ENCODE peak calls at places on chromosomes 16 and 17, in nine cellular contexts. One of them, this sample, is unnamed.

GRCh38 chr17:28967240-28968135 is 16.2 kb upstream of the PHF12 start:
- DNase-seq in psoas muscle: no peak
- DNase-seq in stomach: no peak
- DNase-seq in astrocyte: no peak
- DNase-seq in HepG2: no peak
- DNase-seq in neural progenitor cell: peak
- DNase-seq in GM12865: peak
- DNase-seq in astrocyte of the spinal cord: no peak
- DNase-seq in lower leg skin: no peak
- DNase-seq in this sample: peak

GRCh38 chr16:50884066-50884860 is 142.4 kb downstream of the CYLD start:
- DNase-seq in psoas muscle: no peak
- DNase-seq in stomach: no peak
- DNase-seq in astrocyte: no peak
- DNase-seq in HepG2: peak
- DNase-seq in neural progenitor cell: peak
- DNase-seq in GM12865: peak
- DNase-seq in astrocyte of the spinal cord: no peak
- DNase-seq in lower leg skin: no peak
- DNase-seq in this sample: no peak

GRCh38 chr16:24525970-24526559 is 13.3 kb upstream of the RBBP6 start:
- DNase-seq in psoas muscle: no peak
- DNase-seq in stomach: peak
- DNase-seq in astrocyte: peak
- DNase-seq in HepG2: peak
- DNase-seq in neural progenitor cell: no peak
- DNase-seq in GM12865: no peak
- DNase-seq in astrocyte of the spinal cord: no peak
- DNase-seq in lower leg skin: no peak
- DNase-seq in this sample: no peak

GRCh38 chr17:29571486-29571882 is 3.0 kb downstream of the TP53I13 start:
- DNase-seq in psoas muscle: no peak
- DNase-seq in stomach: peak
- DNase-seq in astrocyte: no peak
- DNase-seq in HepG2: no peak
- DNase-seq in neural progenitor cell: no peak
- DNase-seq in GM12865: no peak
- DNase-seq in astrocyte of the spinal cord: no peak
- DNase-seq in lower leg skin: no peak
- DNase-seq in this sample: no peak

GRCh38 chr16:29146266-29146665 is 161.4 kb downstream of the LAT start:
- DNase-seq in psoas muscle: no peak
- DNase-seq in stomach: no peak
- DNase-seq in astrocyte: no peak
- DNase-seq in HepG2: no peak
- DNase-seq in neural progenitor cell: no peak
- DNase-seq in GM12865: no peak
- DNase-seq in astrocyte of the spinal cord: no peak
- DNase-seq in lower leg skin: no peak
- DNase-seq in this sample: peak

GRCh38 chr17:21218101-21218500 is 4.1 kb upstream of the TMEM11 start:
- DNase-seq in psoas muscle: no peak
- DNase-seq in stomach: no peak
- DNase-seq in astrocyte: no peak
- DNase-seq in HepG2: no peak
- DNase-seq in neural progenitor cell: peak
- DNase-seq in GM12865: no peak
- DNase-seq in astrocyte of the spinal cord: no peak
- DNase-seq in lower leg skin: no peak
- DNase-seq in this sample: no peak

GRCh38 chr17:37490638-37491614 is 1.2 kb downstream of the DUSP14 start:
- DNase-seq in psoas muscle: peak
- DNase-seq in stomach: no peak
- DNase-seq in astrocyte: peak
- DNase-seq in HepG2: peak
- DNase-seq in neural progenitor cell: peak
- DNase-seq in GM12865: peak
- DNase-seq in astrocyte of the spinal cord: peak
- DNase-seq in lower leg skin: peak
- DNase-seq in this sample: no peak

GRCh38 chr16:1377406-1378010 is 25.8 kb downstream of the GNPTG start:
- DNase-seq in psoas muscle: no peak
- DNase-seq in stomach: no peak
- DNase-seq in astrocyte: no peak
- DNase-seq in HepG2: no peak
- DNase-seq in neural progenitor cell: no peak
- DNase-seq in GM12865: no peak
- DNase-seq in astrocyte of the spinal cord: no peak
- DNase-seq in lower leg skin: no peak
- DNase-seq in this sample: no peak

GRCh38 chr16:50741808-50742520 is at the start of gene CYLD:
- DNase-seq in psoas muscle: peak
- DNase-seq in stomach: peak
- DNase-seq in astrocyte: peak
- DNase-seq in HepG2: peak
- DNase-seq in neural progenitor cell: peak
- DNase-seq in GM12865: peak
- DNase-seq in astrocyte of the spinal cord: peak
- DNase-seq in lower leg skin: peak
- DNase-seq in this sample: peak

GRCh38 chr16:85484337-85485295 is 128.5 kb upstream of the GSE1 start:
- DNase-seq in psoas muscle: no peak
- DNase-seq in stomach: peak
- DNase-seq in astrocyte: no peak
- DNase-seq in HepG2: no peak
- DNase-seq in neural progenitor cell: no peak
- DNase-seq in GM12865: no peak
- DNase-seq in astrocyte of the spinal cord: no peak
- DNase-seq in lower leg skin: no peak
- DNase-seq in this sample: peak

GRCh38 chr17:76747716-76748360 is 9.9 kb downstream of the MFSD11 start:
- DNase-seq in psoas muscle: no peak
- DNase-seq in stomach: no peak
- DNase-seq in astrocyte: no peak
- DNase-seq in HepG2: no peak
- DNase-seq in neural progenitor cell: no peak
- DNase-seq in GM12865: no peak
- DNase-seq in astrocyte of the spinal cord: no peak
- DNase-seq in lower leg skin: no peak
- DNase-seq in this sample: no peak

GRCh38 chr16:51442140-51442539 is 291.1 kb upstream of the SALL1 start:
- DNase-seq in psoas muscle: no peak
- DNase-seq in stomach: no peak
- DNase-seq in astrocyte: no peak
- DNase-seq in HepG2: no peak
- DNase-seq in neural progenitor cell: no peak
- DNase-seq in GM12865: no peak
- DNase-seq in astrocyte of the spinal cord: no peak
- DNase-seq in lower leg skin: no peak
- DNase-seq in this sample: no peak

GRCh38 chr16:47873434-47873833 is 282.4 kb downstream of the ABCC12 start:
- DNase-seq in psoas muscle: no peak
- DNase-seq in stomach: no peak
- DNase-seq in astrocyte: no peak
- DNase-seq in HepG2: peak
- DNase-seq in neural progenitor cell: no peak
- DNase-seq in GM12865: peak
- DNase-seq in astrocyte of the spinal cord: no peak
- DNase-seq in lower leg skin: no peak
- DNase-seq in this sample: no peak
- TF ChIP-seq CTCF in psoas muscle: no peak
- TF ChIP-seq CTCF in stomach: no peak
- TF ChIP-seq CTCF in astrocyte: no peak
- TF ChIP-seq CTCF in HepG2: peak
- TF ChIP-seq CTCF in neural progenitor cell: peak
- TF ChIP-seq CTCF in GM12865: peak
- TF ChIP-seq CTCF in astrocyte of the spinal cord: peak
- TF ChIP-seq CTCF in lower leg skin: no peak
- TF ChIP-seq CTCF in this sample: no peak

DNA sequence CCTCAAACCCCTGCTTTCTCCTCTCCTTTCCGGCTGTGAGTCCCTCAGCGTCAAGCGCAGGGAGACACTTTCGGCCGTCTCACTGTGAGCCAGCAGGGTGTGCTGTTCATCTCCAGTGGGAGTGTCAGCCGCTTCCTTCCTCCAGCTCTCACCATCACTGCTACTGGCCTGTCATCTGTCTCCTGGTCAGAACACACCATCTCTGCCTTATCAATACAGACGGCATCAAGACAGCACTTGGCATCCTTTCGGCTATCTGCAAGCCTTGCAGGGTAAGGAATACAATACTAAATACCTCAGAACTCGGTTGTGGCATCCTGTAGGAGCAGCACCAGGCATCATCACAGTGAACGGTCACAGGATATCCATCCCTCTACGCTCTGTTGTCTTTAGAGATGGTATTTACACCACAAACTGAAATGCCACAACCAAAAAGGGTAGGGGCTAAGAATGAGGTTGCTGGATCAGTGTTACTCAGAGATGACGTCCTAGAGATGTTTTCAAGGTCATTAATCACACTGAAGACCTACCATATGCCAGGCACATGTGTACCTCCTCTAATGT is 20.7 kb upstream of the CMTM4 start:
- DNase-seq in psoas muscle: peak
- DNase-seq in stomach: no peak
- DNase-seq in astrocyte: peak
- DNase-seq in HepG2: peak
- DNase-seq in neural progenitor cell: peak
- DNase-seq in GM12865: peak
- DNase-seq in astrocyte of the spinal cord: peak
- DNase-seq in lower leg skin: no peak
- DNase-seq in this sample: no peak
- TF ChIP-seq CTCF in psoas muscle: peak
- TF ChIP-seq CTCF in stomach: no peak
- TF ChIP-seq CTCF in astrocyte: peak
- TF ChIP-seq CTCF in HepG2: peak
- TF ChIP-seq CTCF in neural progenitor cell: peak
- TF ChIP-seq CTCF in GM12865: no peak
- TF ChIP-seq CTCF in astrocyte of the spinal cord: peak
- TF ChIP-seq CTCF in lower leg skin: no peak
- TF ChIP-seq CTCF in this sample: peak

DNA sequence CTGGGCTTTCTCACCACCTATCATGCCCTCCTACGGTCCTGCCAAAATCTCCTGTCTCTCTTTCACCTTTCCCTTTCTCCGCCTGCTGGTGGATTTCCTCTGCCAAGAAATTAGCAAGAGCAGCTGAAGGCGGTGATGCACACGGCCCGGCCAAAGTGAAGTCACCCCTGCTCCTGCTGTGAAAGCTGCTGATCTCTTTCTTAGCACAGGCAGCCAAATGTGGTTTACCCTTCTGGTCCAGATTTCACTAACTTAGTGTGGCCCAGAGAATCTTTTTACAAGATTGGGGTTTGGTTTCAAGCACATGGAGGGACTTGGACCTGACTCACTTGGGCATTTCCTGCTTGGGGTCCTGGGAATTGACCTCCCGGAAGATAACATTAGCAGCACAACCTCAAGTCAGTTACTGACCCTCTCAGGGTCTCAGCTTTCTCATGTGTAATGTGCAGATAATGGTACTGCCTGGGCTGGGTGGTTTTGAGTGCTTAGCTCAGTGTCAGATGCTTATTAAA is 155.7 kb downstream of the SOCS1 start:
- DNase-seq in psoas muscle: peak
- DNase-seq in stomach: peak
- DNase-seq in astrocyte: peak
- DNase-seq in HepG2: no peak
- DNase-seq in neural progenitor cell: peak
- DNase-seq in GM12865: peak
- DNase-seq in astrocyte of the spinal cord: peak
- DNase-seq in lower leg skin: peak
- DNase-seq in this sample: no peak
- TF ChIP-seq CTCF in psoas muscle: no peak
- TF ChIP-seq CTCF in stomach: no peak
- TF ChIP-seq CTCF in astrocyte: peak
- TF ChIP-seq CTCF in HepG2: no peak
- TF ChIP-seq CTCF in neural progenitor cell: peak
- TF ChIP-seq CTCF in GM12865: peak
- TF ChIP-seq CTCF in astrocyte of the spinal cord: peak
- TF ChIP-seq CTCF in lower leg skin: no peak
- TF ChIP-seq CTCF in this sample: no peak

GRCh38 chr17:82681547-82681946 is 17.0 kb downstream of the RAB40B start:
- DNase-seq in psoas muscle: no peak
- DNase-seq in stomach: no peak
- DNase-seq in astrocyte: no peak
- DNase-seq in HepG2: no peak
- DNase-seq in neural progenitor cell: no peak
- DNase-seq in GM12865: no peak
- DNase-seq in astrocyte of the spinal cord: no peak
- DNase-seq in lower leg skin: no peak
- DNase-seq in this sample: no peak
- TF ChIP-seq CTCF in psoas muscle: no peak
- TF ChIP-seq CTCF in stomach: no peak
- TF ChIP-seq CTCF in astrocyte: no peak
- TF ChIP-seq CTCF in HepG2: no peak
- TF ChIP-seq CTCF in neural progenitor cell: no peak
- TF ChIP-seq CTCF in GM12865: no peak
- TF ChIP-seq CTCF in astrocyte of the spinal cord: no peak
- TF ChIP-seq CTCF in lower leg skin: no peak
- TF ChIP-seq CTCF in this sample: no peak

DNA sequence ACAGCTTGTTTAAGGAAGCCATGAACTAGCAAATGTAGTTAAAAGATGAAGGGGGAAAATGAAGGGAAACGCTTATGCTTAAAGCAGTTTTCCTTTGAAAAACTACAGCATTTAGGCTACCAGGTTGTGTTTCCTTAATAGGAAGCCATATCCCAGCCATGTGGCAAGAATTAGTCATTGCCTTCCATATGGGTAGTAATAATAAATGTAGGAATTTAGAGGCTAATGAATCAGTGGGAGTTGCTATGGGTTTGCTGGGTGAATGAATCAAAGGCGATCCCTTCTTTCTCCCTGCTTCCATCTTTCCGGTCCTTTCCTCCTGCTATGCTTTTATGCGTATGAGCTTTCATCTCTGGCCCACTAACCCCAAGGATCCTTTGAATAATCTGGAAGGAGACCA is 89.8 kb upstream of the TBX2 start:
- DNase-seq in psoas muscle: no peak
- DNase-seq in stomach: no peak
- DNase-seq in astrocyte: peak
- DNase-seq in HepG2: no peak
- DNase-seq in neural progenitor cell: no peak
- DNase-seq in GM12865: no peak
- DNase-seq in astrocyte of the spinal cord: peak
- DNase-seq in lower leg skin: no peak
- DNase-seq in this sample: no peak
- TF ChIP-seq CTCF in psoas muscle: no peak
- TF ChIP-seq CTCF in stomach: no peak
- TF ChIP-seq CTCF in astrocyte: no peak
- TF ChIP-seq CTCF in HepG2: no peak
- TF ChIP-seq CTCF in neural progenitor cell: no peak
- TF ChIP-seq CTCF in GM12865: no peak
- TF ChIP-seq CTCF in astrocyte of the spinal cord: no peak
- TF ChIP-seq CTCF in lower leg skin: no peak
- TF ChIP-seq CTCF in this sample: no peak

This sample was measured in lower lobe of right lung.